ENCODE peak calls at places on chromosomes 6 and 20, in ten cellular contexts. J, Y, M, B, R, I, C, Z, P and N are unnamed samples.

GRCh38 chr20:48025661-48026060 is 240.4 kb upstream of the SULF2 start:
- DNase-seq in J (no peak), Z (no peak), R (no peak), Y (peak), C (peak), M (no peak), B (no peak), P (no peak), I (no peak), N (no peak)

GRCh38 chr6:67916389-67916788 is 718.7 kb upstream of the ADGRB3 start:
- DNase-seq in I (no peak), Y (no peak), C (peak), M (no peak), J (no peak), Z (no peak), R (no peak), B (no peak), P (no peak), N (no peak)

GRCh38 chr6:25454141-25454540 is 175.0 kb downstream of the CARMIL1 start:
- DNase-seq in Z (no peak), R (peak), J (no peak), Y (no peak), I (no peak), C (peak), B (no peak), P (no peak), M (no peak), N (no peak)

GRCh38 chr20:18739785-18740184 is 73.8 kb upstream of the SCP2D1 start:
- DNase-seq in P (no peak), I (no peak), C (peak), J (no peak), Y (peak), B (no peak), Z (peak), R (no peak), M (no peak), N (peak)

GRCh38 chr6:135261872-135262725 is 81.0 kb downstream of the MYB start:
- DNase-seq in C (no peak), J (no peak), Z (no peak), Y (no peak), P (no peak), I (no peak), B (no peak), M (no peak), R (no peak), N (no peak)

GRCh38 chr20:47028487-47028886 is 133.8 kb downstream of the EYA2 start:
- DNase-seq in M (no peak), Z (no peak), B (no peak), C (no peak), Y (no peak), R (no peak), P (no peak), J (no peak), I (no peak), N (no peak)

GRCh38 chr6:169722362-169723199 is 1.7 kb downstream of the PHF10 start:
- DNase-seq in R (peak), B (peak), J (peak), P (peak), M (peak), Z (peak), Y (no peak), C (peak), I (peak), N (peak)

GRCh38 chr20:1965520-1966278 is 28.2 kb downstream of the PDYN start:
- DNase-seq in J (peak), C (peak), I (no peak), B (peak), P (peak), Z (peak), M (peak), R (peak), Y (no peak), N (peak)

GRCh38 chr6:118324081-118324480 is 224.0 kb upstream of the PLN start:
- DNase-seq in R (peak), P (no peak), Z (no peak), Y (no peak), C (no peak), M (no peak), B (no peak), J (no peak), I (peak), N (no peak)

GRCh38 chr6:31615748-31616147 is 714 bp downstream of the AIF1 start:
- DNase-seq in B (peak), Y (no peak), Z (no peak), C (no peak), P (no peak), J (no peak), M (no peak), I (no peak), R (no peak), N (no peak)

GRCh38 chr6:27471365-27472115 is 1.4 kb downstream of the ZNF184 start:
- DNase-seq in Z (no peak), J (no peak), M (no peak), B (peak), I (no peak), P (no peak), R (no peak), C (peak), Y (no peak), N (no peak)

GRCh38 chr6:142275146-142276006 is 26.4 kb upstream of the ADGRG6 start:
- DNase-seq in I (no peak), P (no peak), R (peak), Z (no peak), M (no peak), B (no peak), J (no peak), C (peak), Y (no peak), N (no peak)

GRCh38 chr20:54025166-54025835 is 45.1 kb downstream of the BCAS1 start:
- DNase-seq in I (no peak), Y (peak), B (no peak), J (no peak), C (no peak), Z (no peak), P (no peak), M (no peak), R (no peak), N (no peak)

GRCh38 chr6:90403489-90404381 is 107.1 kb upstream of the BACH2 start:
- DNase-seq in Z (peak), R (peak), I (no peak), C (peak), P (no peak), M (no peak), J (no peak), Y (peak), B (no peak), N (no peak)

GRCh38 chr6:151294561-151295101 is 54.9 kb downstream of the AKAP12 start:
- DNase-seq in I (no peak), J (no peak), P (no peak), C (peak), M (no peak), Y (no peak), R (no peak), B (no peak), Z (no peak), N (no peak)

GRCh38 chr6:119499797-119500196 is 150.2 kb upstream of the MAN1A1 start:
- DNase-seq in Z (no peak), P (no peak), B (no peak), M (no peak), C (no peak), R (no peak), I (no peak), Y (no peak), J (no peak), N (no peak)

GRCh38 chr6:155253337-155253736 is 10.5 kb upstream of the CLDN20 start:
- DNase-seq in J (no peak), R (no peak), C (no peak), I (no peak), Z (no peak), B (no peak), P (no peak), Y (no peak), M (no peak), N (no peak)

GRCh38 chr20:2172305-2173175 is 70.9 kb downstream of the STK35 start:
- DNase-seq in Y (peak), Z (peak), P (peak), R (peak), B (peak), I (no peak), M (peak), J (peak), C (peak), N (peak)

GRCh38 chr6:16511723-16512584 is 249.3 kb downstream of the ATXN1 start:
- DNase-seq in I (no peak), M (peak), C (no peak), R (peak), Y (no peak), P (no peak), Z (no peak), J (no peak), B (no peak), N (no peak)

GRCh38 chr6:167275001-167275400 is 16.1 kb upstream of the UNC93A start:
- DNase-seq in B (no peak), Y (no peak), M (no peak), I (no peak), R (peak), P (no peak), J (no peak), C (no peak), Z (no peak), N (no peak)

GRCh38 chr20:10863337-10864060 is 189.7 kb upstream of the JAG1 start:
- DNase-seq in J (no peak), Z (no peak), B (no peak), I (peak), M (no peak), R (peak), P (no peak), C (peak), Y (no peak), N (no peak)

GRCh38 chr6:156934054-156934424 is 156.9 kb downstream of the ARID1B start:
- DNase-seq in Z (no peak), J (no peak), R (peak), B (no peak), I (no peak), P (no peak), C (no peak), M (no peak), Y (no peak), N (no peak)

GRCh38 chr20:6142348-6142993 is 19.6 kb upstream of the FERMT1 start:
- DNase-seq in J (peak), M (peak), C (peak), Y (no peak), Z (peak), B (peak), I (no peak), P (peak), R (peak), N (no peak)

GRCh38 chr6:135686784-135687301 is 164.7 kb upstream of the PDE7B start:
- DNase-seq in Y (peak), C (peak), P (no peak), I (peak), M (no peak), Z (no peak), R (peak), J (no peak), B (no peak), N (no peak)

GRCh38 chr6:97052152-97052787 is 127.7 kb downstream of the KLHL32 start:
- DNase-seq in M (no peak), R (no peak), C (no peak), J (no peak), Z (no peak), I (no peak), B (no peak), P (no peak), Y (no peak), N (no peak)

GRCh38 chr6:33655155-33655554 is 34.0 kb downstream of the ITPR3 start:
- DNase-seq in J (no peak), I (no peak), C (no peak), B (no peak), Z (no peak), M (no peak), R (no peak), Y (no peak), P (no peak), N (no peak)

GRCh38 chr20:50659975-50660670 is 31.2 kb downstream of the RIPOR3 start:
- DNase-seq in I (no peak), Y (no peak), M (no peak), Z (no peak), B (no peak), R (no peak), J (no peak), C (no peak), P (no peak), N (no peak)

GRCh38 chr6:76792394-76792793 is 670.9 kb downstream of the HTR1B start:
- DNase-seq in Z (no peak), J (no peak), I (peak), R (peak), M (no peak), Y (no peak), B (no peak), C (peak), P (no peak), N (no peak)

GRCh38 chr20:33068251-33068939 is 11.0 kb upstream of the BPIFB4 start:
- DNase-seq in C (no peak), I (no peak), B (no peak), Z (no peak), P (no peak), J (no peak), Y (no peak), M (no peak), R (no peak), N (no peak)

GRCh38 chr6:162443101-162443500 is 284.5 kb downstream of the PRKN start:
- DNase-seq in B (no peak), J (no peak), I (no peak), R (peak), M (no peak), Z (no peak), Y (no peak), P (no peak), C (no peak), N (peak)

GRCh38 chr6:67679566-67680296 is 955.4 kb upstream of the ADGRB3 start:
- DNase-seq in R (no peak), Z (no peak), M (no peak), I (no peak), P (no peak), B (no peak), Y (no peak), C (peak), J (no peak), N (no peak)

GRCh38 chr6:170152111-170152926 is 138.6 kb downstream of the DLL1 start:
- DNase-seq in B (no peak), P (peak), M (no peak), J (no peak), C (no peak), R (peak), Z (no peak), Y (no peak), I (no peak), N (peak)

GRCh38 chr6:127865108-127865507 is 35.8 kb downstream of the THEMIS start:
- DNase-seq in R (no peak), Z (no peak), P (no peak), M (no peak), Y (no peak), J (no peak), I (no peak), C (no peak), B (no peak), N (no peak)